ENCODE peak calls at places on chromosomes 16 and 17, in eight cellular contexts. L is GM12865; Y is NK-92 treated with Interleukin-12 subunit alpha and Interleukin-12 subunit beta, amount 100 ng/mL, for 24 hours; S is activated CD4-positive, alpha-beta memory T cell treated with anti-CD3 and anti-CD28 coated beads, Interleukin-2, amount 10 ng/mL, durations not matched to agents 7 days and 5 days; W is endodermal cell; M is cardiac fibroblast; N is AG20443; F is tibial nerve. K is an unnamed sample.

GRCh38 chr16:2159052-2159838 is 3.7 kb downstream of the TRAF7 start:
- DNase-seq in L (no peak), Y (no peak), S (no peak), W (no peak), M (peak), N (peak), F (peak), K (peak)

GRCh38 chr16:85357924-85358505 is 245.7 kb upstream of the CIBAR2 start:
- DNase-seq in L (no peak), Y (no peak), S (no peak), W (no peak), M (no peak), N (no peak), F (no peak), K (no peak)

GRCh38 chr16:64687796-64688195 is 434.1 kb downstream of the CDH11 start:
- DNase-seq in L (no peak), Y (no peak), S (no peak), W (no peak), M (no peak), N (no peak), F (no peak), K (no peak)

GRCh38 chr16:69796285-69797118 is 34.4 kb downstream of the WWP2 start:
- DNase-seq in L (peak), Y (no peak), S (peak), W (peak), M (peak), N (peak), F (peak), K (peak)

GRCh38 chr16:17375388-17376304 is 95.1 kb downstream of the XYLT1 start:
- DNase-seq in L (no peak), Y (no peak), S (no peak), W (no peak), M (no peak), N (no peak), F (no peak), K (no peak)

GRCh38 chr17:17783825-17784598 is 52.8 kb downstream of the SREBF1 start:
- DNase-seq in L (peak), Y (no peak), S (no peak), W (peak), M (peak), N (no peak), F (peak), K (no peak)

GRCh38 chr16:9002042-9002441 is 38.3 kb upstream of the USP7 start:
- DNase-seq in L (no peak), Y (no peak), S (peak), W (no peak), M (no peak), N (no peak), F (no peak), K (no peak)

GRCh38 chr16:6562985-6563384 is 769.7 kb upstream of the RBFOX1 start:
- DNase-seq in L (no peak), Y (no peak), S (no peak), W (no peak), M (no peak), N (no peak), F (no peak), K (no peak)

GRCh38 chr17:7606280-7606679 is 8.4 kb downstream of the FXR2 start:
- DNase-seq in L (no peak), Y (no peak), S (no peak), W (no peak), M (no peak), N (no peak), F (no peak), K (no peak)

GRCh38 chr17:40399185-40399584 is 18.5 kb downstream of the TOP2A start:
- DNase-seq in L (peak), Y (no peak), S (no peak), W (no peak), M (peak), N (peak), F (no peak), K (peak)

GRCh38 chr16:87917503-87917902 is 18.8 kb downstream of the CA5A start:
- DNase-seq in L (no peak), Y (no peak), S (no peak), W (no peak), M (no peak), N (no peak), F (no peak), K (no peak)

GRCh38 chr17:8981443-8981842 is 15.9 kb upstream of the PIK3R5 start:
- DNase-seq in L (peak), Y (no peak), S (no peak), W (no peak), M (no peak), N (no peak), F (no peak), K (no peak)

GRCh38 chr17:73261617-73261951 is at the start of gene CPSF4L:
- DNase-seq in L (no peak), Y (no peak), S (no peak), W (no peak), M (no peak), N (no peak), F (no peak), K (no peak)

GRCh38 chr17:8022358-8023038 is 16.4 kb upstream of the ALOX15B start:
- DNase-seq in L (no peak), Y (no peak), S (no peak), W (no peak), M (peak), N (no peak), F (no peak), K (no peak)

GRCh38 chr16:81657731-81658130 is 121.4 kb upstream of the PLCG2 start:
- DNase-seq in L (no peak), Y (no peak), S (no peak), W (no peak), M (no peak), N (no peak), F (peak), K (no peak)

GRCh38 chr16:56163938-56164337 is 27.4 kb upstream of the GNAO1 start:
- DNase-seq in L (peak), Y (no peak), S (no peak), W (no peak), M (no peak), N (no peak), F (no peak), K (no peak)

GRCh38 chr17:46205975-46206374 is 12.7 kb upstream of the KANSL1 start:
- DNase-seq in L (no peak), Y (no peak), S (no peak), W (no peak), M (no peak), N (no peak), F (no peak), K (no peak)

GRCh38 chr17:63446218-63446980 is at the start of gene CYB561:
- DNase-seq in L (peak), Y (no peak), S (peak), W (no peak), M (no peak), N (peak), F (peak), K (peak)

GRCh38 chr17:65457183-65457582 is 104.3 kb downstream of the AXIN2 start:
- DNase-seq in L (no peak), Y (no peak), S (no peak), W (no peak), M (no peak), N (no peak), F (no peak), K (no peak)

GRCh38 chr16:29811170-29811895 is 660 bp upstream of the PRRT2 start:
- DNase-seq in L (peak), Y (no peak), S (peak), W (peak), M (peak), N (peak), F (peak), K (peak)

GRCh38 chr16:73268311-73268997 is 220.5 kb upstream of the ZFHX3 start:
- DNase-seq in L (no peak), Y (no peak), S (no peak), W (peak), M (peak), N (peak), F (no peak), K (no peak)

GRCh38 chr17:57895382-57896060 is 45.7 kb upstream of the MRPS23 start:
- DNase-seq in L (no peak), Y (no peak), S (no peak), W (no peak), M (no peak), N (no peak), F (no peak), K (no peak)

K was measured in foreskin fibroblast.